ENCODE peak calls at places on chromosomes 5 and 9, in nine cellular contexts. N is psoas muscle; Y is CD4-positive, alpha-beta memory T cell; S is IMR-90; M is heart left ventricle; E is fibroblast of lung; U is thyroid gland; P is CD8-positive, alpha-beta T cell; W is CD8-positive, alpha-beta memory T cell. J is an unnamed sample.

GRCh38 chr9:96121162-96121561 is 180.8 kb downstream of the HSD17B3 start:
- DNase-seq in N (no peak), Y (no peak), S (no peak), M (no peak), E (peak; percentile 40), U (no peak), P (no peak), W (no peak), J (no peak)

GRCh38 chr5:72363146-72363802 is 43.1 kb downstream of the PTCD2 start:
- DNase-seq in N (no peak), Y (no peak), S (peak; percentile 87), M (no peak), E (peak; percentile 89), U (no peak), P (no peak), W (no peak), J (no peak)

GRCh38 chr5:587403-587802 is 24.7 kb upstream of the CEP72 start:
- DNase-seq in N (no peak), Y (no peak), S (no peak), M (no peak), E (no peak), U (no peak), P (no peak), W (no peak), J (no peak)

GRCh38 chr5:143880178-143880577 is 68.2 kb downstream of the HMHB1 start:
- DNase-seq in N (no peak), Y (no peak), S (peak; percentile 47), M (no peak), E (peak; percentile 75), U (no peak), P (no peak), W (no peak), J (no peak)

GRCh38 chr5:142537938-142538337 is 148.0 kb downstream of the FGF1 start:
- DNase-seq in N (no peak), Y (no peak), S (no peak), M (no peak), E (no peak), U (no peak), P (no peak), W (no peak), J (no peak)

GRCh38 chr9:132350861-132351315 is 3.9 kb downstream of the SETX start:
- DNase-seq in N (no peak), Y (peak; percentile 64), S (peak; percentile 6), M (no peak), E (no peak), U (no peak), P (no peak), W (peak; percentile 53), J (no peak)

GRCh38 chr9:88988796-88989641 is 2.2 kb upstream of the S1PR3 start:
- DNase-seq in N (no peak), Y (no peak), S (peak; percentile 69), M (no peak), E (peak; percentile 60), U (no peak), P (no peak), W (no peak), J (no peak)

GRCh38 chr9:128553695-128554094 is 1.3 kb downstream of the SPTAN1 start:
- DNase-seq in N (no peak), Y (no peak), S (peak; percentile 86), M (no peak), E (peak; percentile 75), U (no peak), P (no peak), W (no peak), J (no peak)

GRCh38 chr9:84862786-84863185 is 193.3 kb downstream of the NTRK2 start:
- DNase-seq in N (no peak), Y (no peak), S (no peak), M (peak; percentile 48), E (peak; percentile 70), U (peak; percentile 22), P (no peak), W (no peak), J (no peak)

GRCh38 chr5:39475055-39475454 is 50.3 kb upstream of the DAB2 start:
- DNase-seq in N (no peak), Y (no peak), S (no peak), M (peak; percentile 18), E (no peak), U (no peak), P (no peak), W (no peak), J (no peak)

GRCh38 chr9:132637801-132638200 is 32.0 kb downstream of the DDX31 start:
- DNase-seq in N (no peak), Y (no peak), S (no peak), M (no peak), E (no peak), U (no peak), P (no peak), W (no peak), J (no peak)

GRCh38 chr5:110917161-110917875 is 154.2 kb upstream of the TSLP start:
- DNase-seq in N (no peak), Y (no peak), S (peak; percentile 52), M (peak; percentile 30), E (peak; percentile 89), U (no peak), P (no peak), W (no peak), J (no peak)

GRCh38 chr9:121472361-121472910 is 27.2 kb downstream of the GGTA1 start:
- DNase-seq in N (no peak), Y (no peak), S (no peak), M (no peak), E (no peak), U (no peak), P (no peak), W (no peak), J (no peak)

GRCh38 chr9:121474225-121474947 is 25.3 kb downstream of the GGTA1 start:
- DNase-seq in N (no peak), Y (no peak), S (no peak), M (peak; percentile 45), E (no peak), U (no peak), P (no peak), W (no peak), J (no peak)

GRCh38 chr9:121476156-121476555 is 23.5 kb downstream of the GGTA1 start:
- DNase-seq in N (no peak), Y (no peak), S (no peak), M (no peak), E (no peak), U (no peak), P (no peak), W (no peak), J (no peak)

GRCh38 chr9:121478816-121479676 is 20.6 kb downstream of the GGTA1 start:
- DNase-seq in N (no peak), Y (no peak), S (no peak), M (no peak), E (no peak), U (no peak), P (no peak), W (no peak), J (no peak)

DNA sequence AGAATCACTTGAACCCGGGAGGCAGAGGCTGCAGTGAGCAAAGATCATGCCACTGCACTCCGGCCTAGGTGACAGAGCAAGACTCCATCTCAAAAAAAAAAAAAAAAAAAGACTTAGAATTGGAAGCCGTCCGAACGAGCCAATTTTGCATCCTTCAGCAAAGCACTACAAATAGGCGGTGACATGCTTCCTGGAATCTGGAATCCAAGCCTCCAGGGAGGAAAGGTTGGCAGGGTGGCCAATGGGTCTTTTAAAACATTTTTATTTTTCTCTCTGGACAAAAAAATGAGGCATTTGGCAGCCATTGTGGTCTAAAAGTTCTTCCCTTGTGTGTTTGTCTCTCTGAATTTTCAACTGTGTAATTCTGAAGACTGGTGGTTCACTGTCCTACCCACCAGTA is 26.4 kb downstream of the GGTA1 start:
- DNase-seq in N (no peak), Y (no peak), S (no peak), M (no peak), E (no peak), U (no peak), P (no peak), W (no peak), J (no peak)
- H3K27me3 ChIP-seq in N (peaks cover 2% of the 10 kb centered on the region), Y (peaks cover 4% of the 10 kb centered on the region), S (peaks cover 76% of the 10 kb centered on the region), M (no peaks in the 10 kb centered on the region), E (peaks cover 22% of the 10 kb centered on the region), U (no peaks in the 10 kb centered on the region), P (no peaks in the 10 kb centered on the region), W (no peaks in the 10 kb centered on the region), J (no peaks in the 10 kb centered on the region)

GRCh38 chr9:87249029-87249428 is 248.6 kb upstream of the DAPK1 start:
- DNase-seq in N (no peak), Y (no peak), S (no peak), M (no peak), E (no peak), U (no peak), P (no peak), W (no peak), J (no peak)
- H3K27me3 ChIP-seq in N (no peaks in the 10 kb centered on the region), Y (no peaks in the 10 kb centered on the region), S (no peaks in the 10 kb centered on the region), M (no peaks in the 10 kb centered on the region), E (no peaks in the 10 kb centered on the region), U (no peaks in the 10 kb centered on the region), P (no peaks in the 10 kb centered on the region), W (peaks cover 6% of the 10 kb centered on the region), J (no peaks in the 10 kb centered on the region)

GRCh38 chr5:154485092-154485491 is 7.1 kb upstream of the HAND1 start:
- DNase-seq in N (no peak), Y (no peak), S (no peak), M (no peak), E (no peak), U (no peak), P (no peak), W (no peak), J (no peak)

GRCh38 chr5:154485850-154486426 is 7.9 kb upstream of the HAND1 start:
- DNase-seq in N (no peak), Y (no peak), S (no peak), M (no peak), E (no peak), U (no peak), P (no peak), W (no peak), J (no peak)

GRCh38 chr5:154486427-154486866 is 8.4 kb upstream of the HAND1 start:
- DNase-seq in N (no peak), Y (no peak), S (no peak), M (no peak), E (no peak), U (no peak), P (no peak), W (no peak), J (no peak)

GRCh38 chr5:154484393-154484944 is 6.4 kb upstream of the HAND1 start:
- DNase-seq in N (no peak), Y (no peak), S (no peak), M (no peak), E (no peak), U (no peak), P (no peak), W (no peak), J (no peak)

GRCh38 chr5:154487541-154487940 is 9.5 kb upstream of the HAND1 start:
- DNase-seq in N (no peak), Y (no peak), S (no peak), M (no peak), E (no peak), U (no peak), P (no peak), W (no peak), J (no peak)
- H3K27me3 ChIP-seq in N (peaks cover 40% of the 10 kb centered on the region), Y (peaks cover 42% of the 10 kb centered on the region), S (peaks cover 69% of the 10 kb centered on the region), M (peaks cover 42% of the 10 kb centered on the region), E (peaks cover 49% of the 10 kb centered on the region), U (peaks cover 56% of the 10 kb centered on the region), P (peaks cover 28% of the 10 kb centered on the region), W (peaks cover 42% of the 10 kb centered on the region), J (no peaks in the 10 kb centered on the region)

DNA sequence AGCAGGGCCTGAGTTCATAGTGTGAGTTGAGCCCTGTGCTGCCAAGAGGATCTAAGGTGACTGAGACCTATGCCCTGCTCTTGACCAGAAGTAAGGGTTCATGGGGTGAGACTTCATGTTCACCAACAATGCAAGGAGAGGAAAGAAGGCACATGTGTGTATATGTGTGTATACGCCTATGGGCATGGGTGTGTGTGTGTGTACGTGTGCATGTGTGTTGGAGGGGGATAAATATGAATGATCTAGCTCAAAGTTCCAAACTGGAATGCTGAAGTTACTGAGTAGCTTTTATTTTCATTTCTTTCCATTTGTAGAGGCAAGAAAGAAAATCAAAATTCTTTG is 25.6 kb upstream of the HAND1 start:
- DNase-seq in N (no peak), Y (no peak), S (no peak), M (no peak), E (no peak), U (no peak), P (no peak), W (no peak), J (no peak)
- H3K27me3 ChIP-seq in N (no peaks in the 10 kb centered on the region), Y (no peaks in the 10 kb centered on the region), S (peaks cover 61% of the 10 kb centered on the region), M (peaks cover 3% of the 10 kb centered on the region), E (peaks cover 9% of the 10 kb centered on the region), U (no peaks in the 10 kb centered on the region), P (no peaks in the 10 kb centered on the region), W (no peaks in the 10 kb centered on the region), J (no peaks in the 10 kb centered on the region)